ENCODE peak calls at places on chromosomes 11 and 22, in ten cellular contexts. M is MM.1S, J is omental fat pad, G is GM23338, T is psoas muscle, S is WERI-Rb-1, K is fibroblast of the aortic adventitia, H is fibroblast of lung, I is CD14-positive monocyte, Q is vagina. P is an unnamed sample.

GRCh38 chr11:105829084-105829483 is 193.0 kb downstream of the MSANTD4 start:
- DNase-seq in T (no peak), I (no peak), H (no peak), K (no peak), S (no peak), J (no peak), Q (no peak), G (no peak), M (peak; percentile 59), P (peak; percentile 11)

GRCh38 chr22:40951795-40952602 is 821 bp downstream of the RBX1 start:
- DNase-seq in I (no peak), M (no peak), H (no peak), J (no peak), S (no peak), Q (no peak), G (peak; percentile 23), K (no peak), T (no peak), P (no peak)

GRCh38 chr11:96107143-96107829 is 183.4 kb upstream of the MTMR2 start:
- DNase-seq in M (no peak), J (no peak), Q (no peak), G (no peak), I (no peak), K (no peak), S (no peak), H (no peak), T (no peak), P (no peak)

GRCh38 chr11:10414659-10415058 is 40.4 kb upstream of the AMPD3 start:
- DNase-seq in T (peak; percentile 55), Q (no peak), J (no peak), G (peak; percentile 27), S (no peak), K (peak; percentile 50), M (peak; percentile 90), H (peak; percentile 65), I (peak; percentile 63), P (peak; percentile 37)

GRCh38 chr11:100776212-100776896 is 89.3 kb downstream of the ARHGAP42 start:
- DNase-seq in K (no peak), M (no peak), H (peak; percentile 81), G (no peak), T (no peak), I (no peak), J (no peak), S (no peak), Q (no peak), P (no peak)

GRCh38 chr11:46249103-46249942 is 28.1 kb upstream of the CREB3L1 start:
- DNase-seq in K (peak; percentile 59), M (no peak), S (no peak), G (no peak), I (no peak), Q (peak; percentile 31), H (peak; percentile 76), J (no peak), T (no peak), P (no peak)

GRCh38 chr11:109034341-109034696 is 369.4 kb downstream of the DDX10 start:
- DNase-seq in G (no peak), M (no peak), S (no peak), T (no peak), Q (no peak), I (no peak), H (peak; percentile 92), K (peak; percentile 67), J (no peak), P (no peak)

GRCh38 chr22:47110817-47111443 is 348.5 kb downstream of the TBC1D22A start:
- DNase-seq in Q (no peak), G (no peak), M (no peak), H (peak; percentile 45), S (no peak), T (no peak), J (no peak), I (peak; percentile 15), K (peak; percentile 41), P (no peak)

GRCh38 chr11:115653926-115654325 is 149.7 kb upstream of the CADM1 start:
- DNase-seq in H (peak; percentile 33), T (no peak), I (no peak), S (no peak), J (no peak), G (no peak), K (no peak), Q (no peak), M (no peak), P (no peak)

GRCh38 chr11:61761440-61762163 is 9.2 kb downstream of the MYRF start:
- DNase-seq in K (no peak), T (no peak), I (no peak), G (no peak), S (no peak), J (no peak), H (no peak), Q (no peak), M (no peak), P (no peak)

GRCh38 chr22:40177738-40178416 is at the start of gene TNRC6B:
- DNase-seq in Q (no peak), T (peak; percentile 48), J (peak; percentile 48), S (peak; percentile 78), M (peak; percentile 98), I (peak; percentile 87), K (peak; percentile 98), G (peak; percentile 98), H (peak; percentile 98), P (peak; percentile 78)

GRCh38 chr11:30635401-30635989 is 49.3 kb upstream of the MPPED2 start:
- DNase-seq in M (no peak), I (no peak), Q (no peak), S (no peak), T (no peak), J (no peak), H (peak; percentile 36), K (no peak), G (peak; percentile 78), P (no peak)

GRCh38 chr11:116970485-116971292 is 127.5 kb downstream of the SIK3 start:
- DNase-seq in J (no peak), Q (no peak), K (no peak), M (no peak), G (no peak), S (no peak), H (no peak), T (no peak), I (no peak), P (no peak)

GRCh38 chr22:45726081-45726480 is 54.4 kb downstream of the ATXN10 start:
- DNase-seq in I (no peak), G (no peak), M (no peak), J (no peak), S (no peak), T (no peak), Q (no peak), H (no peak), K (peak; percentile 37), P (no peak)

GRCh38 chr22:45735273-45735672 is 63.6 kb downstream of the ATXN10 start:
- DNase-seq in I (no peak), S (no peak), H (no peak), K (no peak), T (no peak), G (no peak), Q (no peak), J (no peak), M (no peak), P (no peak)

GRCh38 chr22:45731041-45731797 is 59.6 kb downstream of the ATXN10 start:
- DNase-seq in K (peak; percentile 40), H (peak; percentile 88), G (peak; percentile 44), J (no peak), S (no peak), M (no peak), T (no peak), Q (no peak), I (no peak), P (no peak)

GRCh38 chr22:45731798-45732495 is 60.3 kb downstream of the ATXN10 start:
- DNase-seq in K (peak; percentile 59), I (no peak), M (no peak), Q (no peak), J (no peak), T (peak; percentile 16), S (no peak), H (peak; percentile 60), G (peak; percentile 49), P (no peak)
- TF ChIP-seq CTCF in K (peak; percentile 63), I (no peak), M (peak; percentile 18), Q (no peak), J (no peak), T (no peak), S (no peak), H (peak; percentile 50), G (peak; percentile 75), P (no peak)

GRCh38 chr11:35491231-35491871 is 34.1 kb downstream of the PAMR1 start:
- DNase-seq in M (no peak), T (no peak), G (no peak), K (peak; percentile 95), Q (no peak), S (no peak), J (no peak), H (peak; percentile 98), I (no peak), P (no peak)
- TF ChIP-seq CTCF in M (no peak), T (no peak), G (no peak), K (no peak), Q (no peak), S (no peak), J (no peak), H (no peak), I (no peak), P (no peak)

DNA sequence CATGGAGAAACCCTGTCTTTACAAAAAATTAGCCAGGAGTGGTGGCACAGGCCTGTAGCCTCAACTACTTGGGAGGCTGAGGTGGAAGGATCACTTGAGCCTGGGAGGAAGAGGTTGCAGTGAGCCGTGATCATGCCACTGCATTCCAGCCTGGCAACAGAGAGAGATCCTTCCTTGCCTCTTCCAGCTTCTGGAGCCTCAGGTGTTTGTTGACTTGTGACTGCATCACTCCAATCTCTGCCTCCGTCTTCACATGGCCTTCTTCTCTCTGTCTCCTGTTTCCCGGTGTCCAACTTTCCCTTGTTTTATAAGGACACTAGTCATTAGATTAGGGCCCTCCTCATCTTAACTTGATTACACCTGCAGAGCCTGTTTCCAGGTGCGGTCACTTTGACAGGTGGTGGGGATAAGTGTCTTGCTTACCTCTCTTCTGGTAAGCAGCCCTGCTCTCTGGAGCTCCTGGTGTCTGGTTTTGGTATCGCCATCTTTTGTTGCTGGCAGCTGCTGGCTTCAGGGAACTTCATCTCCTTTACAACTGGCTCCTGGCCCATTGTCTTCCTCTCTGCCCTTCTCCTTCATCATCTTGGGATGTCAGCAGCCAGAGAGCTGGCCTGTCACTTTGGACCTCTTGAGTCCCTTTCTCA is 8.2 kb upstream of the USP2 start:
- DNase-seq in H (no peak), J (no peak), Q (no peak), I (no peak), T (no peak), G (peak; percentile 87), S (peak; percentile 61), M (peak; percentile 39), K (no peak), P (peak; percentile 40)
- TF ChIP-seq CTCF in H (no peak), J (no peak), Q (no peak), I (peak; percentile 45), T (peak; percentile 10), G (peak; percentile 61), S (peak; percentile 66), M (peak; percentile 57), K (peak; percentile 48), P (no peak)

GRCh38 chr11:69089258-69089657 is 40.5 kb downstream of the TPCN2 start:
- DNase-seq in I (no peak), H (peak; percentile 79), M (no peak), K (peak; percentile 75), S (peak; percentile 44), Q (no peak), T (peak; percentile 56), G (no peak), J (no peak), P (no peak)
- TF ChIP-seq CTCF in I (no peak), H (no peak), M (no peak), K (no peak), S (no peak), Q (no peak), T (no peak), G (no peak), J (no peak), P (no peak)

P was measured in GM13976.